ENCODE peak calls at places on chromosomes 2 and 18, in four cellular contexts. H is uterus, B is HT1080, F is HFF-Myc. U is an unnamed sample.

GRCh38 chr2:16438571-16439294 is 226.9 kb downstream of the CYRIA start:
- DNase-seq in H (no peak), B (no peak), F (no peak), U (no peak)

GRCh38 chr2:139031722-139032121 is 251.5 kb upstream of the NXPH2 start:
- DNase-seq in H (no peak), B (peak), F (no peak), U (no peak)

GRCh38 chr2:96509114-96509846 is 4.1 kb upstream of the NEURL3 start:
- DNase-seq in H (peak), B (peak), F (peak), U (no peak)

GRCh38 chr2:234335676-234336228 is 161.1 kb downstream of the ARL4C start:
- DNase-seq in H (peak), B (no peak), F (no peak), U (no peak)

GRCh38 chr18:59537581-59537980 is 159.6 kb downstream of the CCBE1 start:
- DNase-seq in H (no peak), B (no peak), F (no peak), U (no peak)

GRCh38 chr2:218607436-218608115 is at the start of gene PLCD4:
- DNase-seq in H (no peak), B (peak), F (peak), U (no peak)

GRCh38 chr2:239216614-239217273 is 184.1 kb downstream of the HDAC4 start:
- DNase-seq in H (no peak), B (peak), F (no peak), U (no peak)

GRCh38 chr2:223459328-223459939 is 142.7 kb downstream of the SCG2 start:
- DNase-seq in H (no peak), B (no peak), F (no peak), U (no peak)

GRCh38 chr2:20619624-20620024 is 31.3 kb downstream of the HS1BP3 start:
- DNase-seq in H (peak), B (no peak), F (no peak), U (no peak)

GRCh38 chr2:233760043-233760442 is at the start of gene UGT1A1:
- DNase-seq in H (no peak), B (no peak), F (no peak), U (no peak)

GRCh38 chr18:63844254-63844653 is 43.3 kb upstream of the SERPINB2 start:
- DNase-seq in H (no peak), B (peak), F (peak), U (peak)

GRCh38 chr18:57550510-57550909 is 36.0 kb downstream of the FECH start:
- DNase-seq in H (no peak), B (no peak), F (no peak), U (no peak)

GRCh38 chr2:119478188-119479065 is 45.9 kb downstream of the SCTR start:
- DNase-seq in H (no peak), B (no peak), F (no peak), U (no peak)

GRCh38 chr2:24852026-24852425 is 58.8 kb downstream of the CENPO start:
- DNase-seq in H (peak), B (no peak), F (no peak), U (no peak)

GRCh38 chr2:5021148-5021547 is 671.0 kb upstream of the SOX11 start:
- DNase-seq in H (no peak), B (peak), F (no peak), U (no peak)

GRCh38 chr18:58349650-58350049 is 279.2 kb downstream of the ALPK2 start:
- DNase-seq in H (no peak), B (no peak), F (no peak), U (no peak)

GRCh38 chr2:21102356-21102755 is 21.4 kb upstream of the TDRD15 start:
- DNase-seq in H (no peak), B (no peak), F (no peak), U (no peak)

GRCh38 chr2:82256983-82257382 is 1952.4 kb upstream of the LRRTM1 start:
- DNase-seq in H (no peak), B (no peak), F (no peak), U (no peak)

GRCh38 chr2:181977661-181978350 is 7.8 kb upstream of the PPP1R1C start:
- DNase-seq in H (no peak), B (peak), F (no peak), U (no peak)

GRCh38 chr2:3051266-3051665 is 326.4 kb downstream of the EIPR1 start:
- DNase-seq in H (no peak), B (no peak), F (no peak), U (no peak)